ENCODE peak calls at places on chromosomes 5 and 9, in four cellular contexts. N is aorta, T is GM23338, O is trophoblast cell. A is an unnamed sample.
A peak's percentile ranks its signal among the peaks of the same experiment; 100 is the strongest.

GRCh38 chr9:131045300-131046092 is 36.5 kb downstream of the LAMC3 start:
- DNase-seq in T (no peak), N (no peak), O (peak; percentile 16), A (no peak)

GRCh38 chr5:173671121-173671949 is 54.9 kb upstream of the BOD1 start:
- DNase-seq in T (no peak), N (peak; percentile 73), O (no peak), A (no peak)

GRCh38 chr9:125495137-125496119 is 211.6 kb downstream of the MAPKAP1 start:
- DNase-seq in T (no peak), O (peak; percentile 95), N (no peak), A (no peak)

GRCh38 chr9:36486933-36487481 is 85.7 kb upstream of the MELK start:
- DNase-seq in N (peak; percentile 72), T (peak; percentile 60), O (peak; percentile 57), A (no peak)

GRCh38 chr5:178625679-178626483 is 969 bp downstream of the CLK4 start:
- DNase-seq in O (peak; percentile 20), T (peak; percentile 24), N (no peak), A (no peak)

GRCh38 chr9:93071464-93071863 is 13.0 kb downstream of the SUSD3 start:
- DNase-seq in T (peak; percentile 81), O (peak; percentile 70), N (no peak), A (no peak)

GRCh38 chr9:88872171-88872946 is 118.9 kb upstream of the S1PR3 start:
- DNase-seq in N (no peak), T (no peak), O (no peak), A (no peak)

GRCh38 chr5:151572657-151573368 is 18.3 kb downstream of the FAT2 start:
- DNase-seq in T (no peak), O (no peak), N (no peak), A (no peak)

GRCh38 chr5:32540446-32540845 is 44.9 kb upstream of the SUB1 start:
- DNase-seq in T (no peak), O (no peak), N (no peak), A (no peak)

GRCh38 chr5:87155076-87155475 is 112.6 kb upstream of the RASA1 start:
- DNase-seq in O (peak; percentile 97), T (no peak), N (no peak), A (no peak)

GRCh38 chr5:82274343-82275266 is 3.5 kb downstream of the RPS23 start:
- DNase-seq in T (peak; percentile 90), N (peak; percentile 47), O (no peak), A (no peak)

GRCh38 chr9:124037790-124038189 is 26.2 kb downstream of the LHX2 start:
- DNase-seq in O (peak; percentile 75), N (peak; percentile 26), T (peak; percentile 54), A (no peak)

DNA sequence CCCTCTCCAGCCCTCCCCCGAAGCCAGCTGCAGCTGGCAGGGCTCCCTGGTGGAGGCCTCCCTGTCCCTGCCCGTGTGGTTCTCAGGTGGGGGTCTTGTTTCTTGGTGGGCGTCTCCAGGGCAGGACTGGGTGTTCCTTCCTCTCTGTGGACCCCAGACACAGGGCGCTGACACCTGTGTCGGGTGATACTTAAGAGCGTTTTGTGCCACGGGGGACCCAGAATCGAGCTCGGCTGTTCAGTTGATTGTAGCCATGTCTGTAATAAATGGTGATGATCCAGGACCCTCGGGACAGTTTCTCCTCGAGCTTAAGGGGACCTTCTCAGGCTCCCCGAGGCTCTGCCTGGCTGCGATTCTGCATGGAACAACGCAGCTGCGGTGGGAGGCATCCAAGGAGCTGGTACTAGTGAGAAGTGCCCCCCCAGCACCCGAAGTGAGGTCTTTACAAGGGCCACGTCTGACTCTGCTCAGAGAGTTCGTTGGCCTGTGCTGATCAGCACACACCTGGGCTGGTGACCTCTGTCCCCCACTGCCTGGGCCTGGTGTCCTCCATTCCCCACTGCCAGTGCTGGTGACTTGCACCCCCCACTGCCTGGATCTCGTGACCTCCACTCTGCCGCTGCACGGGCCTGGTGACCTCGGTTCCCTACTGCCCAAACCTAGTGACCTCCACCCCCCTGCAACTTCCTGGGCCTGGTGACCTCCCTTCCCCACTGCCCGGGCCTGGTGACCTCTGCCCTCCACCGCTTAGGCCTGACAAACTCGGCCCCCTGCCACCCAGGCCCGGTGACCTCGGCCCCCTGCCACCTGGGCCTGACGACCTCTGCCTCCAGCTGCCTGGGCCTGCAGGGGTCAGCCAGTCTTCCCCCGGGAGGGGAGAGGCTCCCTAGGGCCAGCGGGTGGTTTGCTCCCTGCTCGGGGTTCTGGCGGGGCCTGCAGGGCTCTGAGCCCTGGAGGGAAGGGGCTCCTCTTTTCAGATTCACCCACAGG is 36.0 kb downstream of the NDUFS6 start:
- DNase-seq in O (no peak), T (no peak), N (no peak), A (no peak)
- H3K27me3 ChIP-seq in O (no peaks in the 10 kb centered on the region), T (no peaks in the 10 kb centered on the region), N (no peaks in the 10 kb centered on the region), A (no peaks in the 10 kb centered on the region)

GRCh38 chr9:10525972-10526371 is 86.8 kb downstream of the PTPRD start:
- DNase-seq in O (no peak), N (no peak), T (peak; percentile 41), A (no peak)
- H3K27ac ChIP-seq in O (no peak overlapping the region), N (no peak overlapping the region), T (no peak overlapping the region), A (no peak overlapping the region)

GRCh38 chr9:127035423-127035822 is 87.0 kb downstream of the ANGPTL2 start:
- DNase-seq in N (peak; percentile 56), O (no peak), T (no peak), A (no peak)
- H3K27me3 ChIP-seq in N (no peaks in the 10 kb centered on the region), O (no peaks in the 10 kb centered on the region), T (no peaks in the 10 kb centered on the region), A (no peaks in the 10 kb centered on the region)

GRCh38 chr5:142003266-142003800 is 9.5 kb downstream of the GNPDA1 start:
- DNase-seq in T (no peak), N (no peak), O (peak; percentile 70), A (no peak)

GRCh38 chr5:142000176-142000575 is 12.7 kb downstream of the GNPDA1 start:
- DNase-seq in T (no peak), N (no peak), O (no peak), A (no peak)

GRCh38 chr5:141995656-141996055 is 17.2 kb downstream of the GNPDA1 start:
- DNase-seq in O (peak; percentile 52), N (no peak), T (no peak), A (no peak)

GRCh38 chr5:141997358-141998006 is 15.3 kb downstream of the GNPDA1 start:
- DNase-seq in O (no peak), T (no peak), N (no peak), A (no peak)

DNA sequence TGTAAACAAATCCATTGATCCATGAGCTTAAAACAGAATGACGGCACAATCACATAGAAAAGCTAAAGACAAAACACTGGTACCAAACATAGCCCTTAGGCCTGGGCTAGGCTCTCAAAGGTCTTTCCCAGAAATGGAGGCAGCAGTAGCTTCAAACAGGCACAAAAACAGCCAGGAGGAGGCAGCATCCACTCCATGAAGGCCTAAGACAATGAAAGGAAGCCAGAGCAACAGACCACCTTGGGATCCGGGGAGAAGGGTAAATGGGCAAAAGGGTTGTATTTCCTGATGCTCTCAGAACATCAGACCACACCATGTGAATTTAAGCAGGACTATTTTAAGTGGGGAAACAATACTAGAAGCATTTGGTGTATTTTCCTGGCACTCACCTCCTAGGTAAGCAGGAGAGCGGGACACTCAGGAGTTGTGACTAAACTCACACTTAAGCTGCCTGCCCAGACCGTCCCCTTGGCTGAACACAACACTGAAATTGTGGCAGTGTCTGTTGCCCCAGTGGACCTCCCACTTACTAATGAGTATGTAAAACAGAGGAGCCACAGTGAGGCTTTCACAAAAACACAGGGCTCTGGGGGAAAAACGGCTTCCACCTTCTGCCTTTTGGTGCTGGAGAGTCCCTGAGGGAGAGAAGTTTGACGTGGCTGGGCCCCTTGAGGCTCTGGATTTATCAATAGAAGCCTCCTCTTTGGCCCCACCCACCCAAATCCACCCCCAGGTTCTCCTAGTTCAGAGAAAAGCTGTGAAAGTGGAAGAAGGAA is 11.9 kb downstream of the GNPDA1 start:
- DNase-seq in T (peak; percentile 50), N (no peak), O (peak; percentile 32), A (no peak)
- H3K27ac ChIP-seq in T (no peak overlapping the region), N (no peak overlapping the region), O (no peak overlapping the region), A (no peak overlapping the region)

GRCh38 chr9:81680506-81680905 is 8.8 kb downstream of the TLE1 start:
- DNase-seq in T (no peak), O (no peak), N (no peak), A (no peak)
- H3K27me3 ChIP-seq in T (no peaks in the 10 kb centered on the region), O (no peaks in the 10 kb centered on the region), N (no peaks in the 10 kb centered on the region), A (no peaks in the 10 kb centered on the region)

DNA sequence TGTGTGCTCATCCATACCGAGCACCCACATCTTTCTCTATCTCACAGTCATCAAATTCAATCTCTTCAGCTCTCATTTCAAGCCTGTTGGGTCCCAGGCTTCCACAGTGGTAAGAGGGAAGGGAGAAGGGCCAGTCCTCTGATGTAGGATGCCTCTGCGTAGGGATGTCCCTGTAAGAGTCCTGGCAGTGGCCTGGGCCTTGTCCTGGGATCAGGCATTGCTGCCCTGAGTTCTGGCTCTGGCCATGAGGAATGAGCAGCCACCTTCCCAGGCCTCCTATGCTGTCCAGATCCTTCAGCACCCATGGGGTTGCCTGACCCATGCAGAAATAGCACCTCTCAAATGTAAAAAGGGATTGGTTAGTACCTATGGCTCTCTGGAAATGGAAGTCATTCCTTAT is 121.2 kb downstream of the EFNA5 start:
- DNase-seq in O (no peak), N (no peak), T (no peak), A (no peak)
- H3K27ac ChIP-seq in O (no peak overlapping the region), N (no peak overlapping the region), T (no peak overlapping the region), A (no peak overlapping the region)

GRCh38 chr9:21991039-21991959 is 2.9 kb downstream of the CDKN2A start:
- DNase-seq in N (no peak), T (no peak), O (no peak), A (no peak)

GRCh38 chr9:21994996-21995651 is 533 bp downstream of the CDKN2B-AS1 start:
- DNase-seq in T (peak; percentile 91), O (peak; percentile 72), N (peak; percentile 91), A (peak; percentile 69)

GRCh38 chr9:21994526-21994995 is at the start of gene CDKN2B-AS1:
- DNase-seq in O (peak; percentile 63), N (peak; percentile 72), T (peak; percentile 76), A (peak; percentile 32)

GRCh38 chr9:21993893-21994525 is at the start of gene CDKN2A:
- DNase-seq in T (peak; percentile 72), O (peak; percentile 53), N (peak; percentile 55), A (peak; percentile 39)

GRCh38 chr9:21993007-21993406 is 1.2 kb downstream of the CDKN2A start:
- DNase-seq in O (no peak), N (no peak), T (no peak), A (no peak)
- H3K27me3 ChIP-seq in O (peaks cover 26% of the 10 kb centered on the region), N (no peaks in the 10 kb centered on the region), T (peaks cover 96% of the 10 kb centered on the region), A (peaks cover 5% of the 10 kb centered on the region)

DNA sequence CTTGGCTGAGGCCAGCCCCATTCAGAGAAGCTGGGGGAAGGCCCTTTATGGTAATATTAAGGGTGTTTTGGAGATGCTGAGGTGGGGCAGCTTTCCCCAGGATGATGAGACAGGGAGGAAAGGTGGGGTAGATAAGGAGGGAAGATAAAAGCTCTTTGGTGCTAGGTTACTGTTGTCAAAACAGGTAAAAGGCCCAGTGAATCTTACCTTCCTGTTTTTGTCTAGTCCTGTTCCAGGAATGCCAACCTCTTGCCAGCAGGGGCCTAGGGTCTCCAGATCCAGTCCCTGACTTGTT is 786 bp upstream of the CCL27 start:
- DNase-seq in T (no peak), O (peak; percentile 38), N (no peak), A (no peak)
- H3K27ac ChIP-seq in T (no peak overlapping the region), O (no peak overlapping the region), N (no peak overlapping the region), A (peak overlapping the region; percentile 72)

A was measured in effector memory CD4-positive, alpha-beta T cell.